ENCODE peak calls at places on chromosomes 2 and 18, in nine cellular contexts. K is tibial artery, C is Peyer's patch, D is adrenal gland, I is aorta, X is stomach, W is heart right ventricle, U is lung, Y is H1. G is an unnamed sample.

GRCh38 chr2:165634855-165635254 is 159.2 kb downstream of the GALNT3 start:
- DNase-seq in X (peak; percentile 45), K (no peak), I (peak; percentile 44), D (peak; percentile 20), C (peak; percentile 48), W (peak; percentile 38), U (no peak), Y (peak; percentile 25), G (peak; percentile 75)

GRCh38 chr2:111042772-111043771 is 77.6 kb upstream of the BCL2L11 start:
- DNase-seq in W (no peak), U (no peak), D (no peak), K (no peak), X (no peak), C (peak; percentile 36), I (no peak), Y (no peak), G (no peak)

GRCh38 chr18:61887838-61888237 is 5.0 kb downstream of the RNF152 start:
- DNase-seq in C (no peak), Y (no peak), D (no peak), I (no peak), X (no peak), W (no peak), U (no peak), K (no peak), G (no peak)

GRCh38 chr2:71675296-71675695 is 221.9 kb downstream of the DYSF start:
- DNase-seq in I (no peak), X (peak; percentile 67), D (no peak), K (peak; percentile 54), Y (no peak), W (peak; percentile 1), U (peak; percentile 81), C (peak; percentile 78), G (no peak)

GRCh38 chr2:222303828-222304736 is 5.3 kb upstream of the PAX3 start:
- DNase-seq in W (no peak), D (no peak), I (no peak), Y (no peak), X (no peak), U (no peak), C (no peak), K (no peak), G (no peak)

GRCh38 chr2:200624660-200625059 is 38.8 kb downstream of the AOX1 start:
- DNase-seq in Y (no peak), U (no peak), I (no peak), K (no peak), C (no peak), D (no peak), X (no peak), W (no peak), G (no peak)

GRCh38 chr2:234797566-234798250 is 154.1 kb upstream of the SH3BP4 start:
- DNase-seq in K (no peak), D (no peak), W (no peak), I (no peak), U (no peak), Y (no peak), C (no peak), X (no peak), G (no peak)

GRCh38 chr18:42931501-42931900 is 184.0 kb downstream of the RIT2 start:
- DNase-seq in D (no peak), W (peak; percentile 54), U (no peak), I (no peak), K (no peak), X (no peak), C (no peak), Y (no peak), G (no peak)

GRCh38 chr18:2882201-2882600 is 35.4 kb downstream of the EMILIN2 start:
- DNase-seq in U (peak; percentile 3), D (no peak), X (no peak), W (no peak), K (no peak), I (no peak), C (no peak), Y (no peak), G (no peak)
- H3K27ac ChIP-seq in U (no peak overlapping the region), D (no peak overlapping the region), X (peak overlapping the region; percentile 5), W (no peak overlapping the region), K (peak overlapping the region; percentile 61), I (no peak overlapping the region), C (no peak overlapping the region), Y (no peak overlapping the region), G (no peak overlapping the region)

GRCh38 chr2:65022189-65022588 is 33.0 kb downstream of the SLC1A4 start:
- DNase-seq in U (no peak), D (no peak), X (no peak), I (no peak), Y (no peak), W (no peak), C (no peak), K (no peak), G (no peak)

GRCh38 chr2:65026154-65026553 is 30.1 kb upstream of the CEP68 start:
- DNase-seq in D (no peak), K (no peak), W (no peak), U (no peak), C (no peak), Y (no peak), X (no peak), I (no peak), G (no peak)

GRCh38 chr2:65023742-65024141 is 32.5 kb upstream of the CEP68 start:
- DNase-seq in K (no peak), U (no peak), Y (no peak), I (no peak), X (no peak), C (no peak), W (no peak), D (no peak), G (no peak)

GRCh38 chr2:65025453-65026128 is 30.6 kb upstream of the CEP68 start:
- DNase-seq in K (no peak), C (no peak), I (no peak), D (no peak), X (no peak), W (no peak), U (no peak), Y (no peak), G (no peak)

GRCh38 chr2:65024149-65024829 is 31.9 kb upstream of the CEP68 start:
- DNase-seq in X (no peak), Y (no peak), D (no peak), I (no peak), W (no peak), C (no peak), U (no peak), K (no peak), G (no peak)
- H3K4me1 ChIP-seq in X (no peaks in the 10 kb centered on the region), Y (no peaks in the 10 kb centered on the region), D (peaks cover 27% of the 10 kb centered on the region), I (no peaks in the 10 kb centered on the region), W (no peaks in the 10 kb centered on the region), C (no peaks in the 10 kb centered on the region), U (peaks cover 3% of the 10 kb centered on the region), K (no peaks in the 10 kb centered on the region), G (no peaks in the 10 kb centered on the region)

GRCh38 chr2:237859082-237859433 is 365 bp upstream of the RAMP1 start:
- DNase-seq in Y (no peak), D (no peak), K (no peak), I (no peak), W (no peak), X (no peak), C (no peak), U (no peak), G (no peak)

GRCh38 chr2:237858294-237859081 is 935 bp upstream of the RAMP1 start:
- DNase-seq in U (peak; percentile 54), K (peak; percentile 85), Y (peak; percentile 36), C (peak; percentile 85), X (peak; percentile 69), I (peak; percentile 81), D (peak; percentile 66), W (peak; percentile 70), G (peak; percentile 82)

GRCh38 chr2:237859533-237860272 is at the start of gene RAMP1:
- DNase-seq in W (no peak), C (no peak), X (no peak), K (no peak), D (no peak), Y (no peak), I (no peak), U (no peak), G (peak; percentile 57)

GRCh38 chr2:237861875-237862527 is 2.6 kb downstream of the RAMP1 start:
- DNase-seq in W (no peak), C (peak; percentile 43), X (no peak), D (no peak), K (peak; percentile 54), I (no peak), U (no peak), Y (no peak), G (no peak)

DNA sequence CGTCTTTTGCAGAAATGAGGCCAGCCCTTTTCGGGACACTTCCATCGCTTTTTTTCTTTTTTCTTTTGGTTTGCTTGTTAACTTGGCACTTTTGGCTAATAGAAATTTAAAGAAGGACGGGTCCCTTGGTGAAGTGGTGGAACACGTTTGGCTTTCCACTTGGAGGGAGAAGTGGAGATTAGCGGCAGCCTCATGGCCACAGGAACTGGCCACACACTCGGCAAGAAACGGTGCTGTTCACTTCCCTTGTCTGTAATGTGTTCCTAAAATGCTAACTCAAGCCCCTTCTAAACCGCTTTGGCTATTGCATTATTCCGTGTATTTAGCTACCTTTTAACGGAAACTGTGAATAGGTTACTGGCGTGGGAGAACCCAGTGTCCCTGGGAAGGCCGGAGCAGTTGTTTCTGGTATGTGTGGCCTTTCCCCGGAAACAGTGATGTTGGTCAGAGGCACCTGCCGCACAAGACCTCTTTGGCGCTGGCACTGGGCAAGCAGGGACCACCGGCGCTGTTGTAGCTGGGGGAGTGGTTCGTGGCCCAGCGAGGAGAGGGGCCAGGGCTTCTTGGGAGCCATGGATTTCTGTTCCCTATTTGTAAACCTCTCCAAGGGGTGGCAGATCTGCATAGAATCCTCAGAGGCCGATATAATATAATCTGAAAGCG is 981 bp downstream of the RAMP1 start:
- DNase-seq in Y (no peak), K (no peak), I (no peak), W (no peak), U (no peak), X (no peak), D (no peak), C (no peak), G (no peak)
- H3K27me3 ChIP-seq in Y (peaks cover 32% of the 10 kb centered on the region), K (no peaks in the 10 kb centered on the region), I (no peaks in the 10 kb centered on the region), W (peaks cover 49% of the 10 kb centered on the region), U (no peaks in the 10 kb centered on the region), X (no peaks in the 10 kb centered on the region), D (peaks cover 4% of the 10 kb centered on the region), C (no peaks in the 10 kb centered on the region), G (no peaks in the 10 kb centered on the region)

GRCh38 chr18:36314098-36314497 is 16.6 kb downstream of the FHOD3 start:
- DNase-seq in X (no peak), W (no peak), I (no peak), C (no peak), D (peak; percentile 49), U (no peak), K (no peak), Y (no peak), G (peak; percentile 57)

GRCh38 chr18:36315736-36316135 is 18.2 kb downstream of the FHOD3 start:
- DNase-seq in Y (no peak), X (no peak), W (no peak), K (no peak), U (no peak), I (no peak), C (no peak), D (peak; percentile 49), G (no peak)

GRCh38 chr18:36314754-36315153 is 17.2 kb downstream of the FHOD3 start:
- DNase-seq in K (no peak), U (no peak), C (no peak), I (no peak), D (peak; percentile 13), W (no peak), Y (no peak), X (no peak), G (no peak)

GRCh38 chr18:36312806-36313395 is 15.4 kb downstream of the FHOD3 start:
- DNase-seq in I (no peak), U (no peak), C (no peak), W (no peak), K (no peak), D (peak; percentile 81), X (no peak), Y (no peak), G (no peak)

GRCh38 chr18:36316246-36316645 is 18.7 kb downstream of the FHOD3 start:
- DNase-seq in I (no peak), K (no peak), U (no peak), C (no peak), X (no peak), D (peak; percentile 13), Y (no peak), W (no peak), G (no peak)
- H3K27ac ChIP-seq in I (no peak overlapping the region), K (no peak overlapping the region), U (peak overlapping the region; percentile 55), C (no peak overlapping the region), X (no peak overlapping the region), D (peak overlapping the region; percentile 73), Y (no peak overlapping the region), W (peak overlapping the region; percentile 25), G (peak overlapping the region; percentile 10)